ENCODE peak calls at places on chromosomes 5 and 9, in four cellular contexts. One of them, this sample, is unnamed.

GRCh38 chr9:9998491-9999287 is 614.1 kb downstream of the PTPRD start:
- DNase-seq in HAP-1: peak; percentile 35
- DNase-seq in activated naive CD4-positive, alpha-beta T cell: no peak
- DNase-seq in heart left ventricle: no peak
- DNase-seq in this sample: no peak

GRCh38 chr9:26723486-26723885 is 169.1 kb downstream of the CAAP1 start:
- DNase-seq in HAP-1: peak; percentile 91
- DNase-seq in heart left ventricle: no peak
- DNase-seq in activated naive CD4-positive, alpha-beta T cell: no peak
- DNase-seq in this sample: peak; percentile 33

GRCh38 chr9:21510806-21511205 is 28.7 kb upstream of the IFNE start:
- DNase-seq in heart left ventricle: no peak
- DNase-seq in activated naive CD4-positive, alpha-beta T cell: no peak
- DNase-seq in HAP-1: no peak
- DNase-seq in this sample: no peak

GRCh38 chr9:127452481-127453092 is 1.3 kb downstream of the LRSAM1 start:
- DNase-seq in activated naive CD4-positive, alpha-beta T cell: no peak
- DNase-seq in HAP-1: peak; percentile 23
- DNase-seq in heart left ventricle: peak; percentile 80
- DNase-seq in this sample: peak; percentile 73

GRCh38 chr5:180646289-180646962 is 3.0 kb downstream of the FLT4 start:
- DNase-seq in activated naive CD4-positive, alpha-beta T cell: no peak
- DNase-seq in heart left ventricle: peak; percentile 45
- DNase-seq in HAP-1: no peak
- DNase-seq in this sample: no peak

GRCh38 chr5:71703941-71704340 is 15.1 kb upstream of the CARTPT start:
- DNase-seq in activated naive CD4-positive, alpha-beta T cell: no peak
- DNase-seq in HAP-1: no peak
- DNase-seq in heart left ventricle: no peak
- DNase-seq in this sample: no peak

GRCh38 chr9:84296146-84296843 is 44.3 kb downstream of the SLC28A3 start:
- DNase-seq in activated naive CD4-positive, alpha-beta T cell: no peak
- DNase-seq in HAP-1: no peak
- DNase-seq in heart left ventricle: no peak
- DNase-seq in this sample: no peak

GRCh38 chr5:76954383-76954763 is 1.5 kb downstream of the CRHBP start:
- DNase-seq in activated naive CD4-positive, alpha-beta T cell: no peak
- DNase-seq in heart left ventricle: no peak
- DNase-seq in HAP-1: no peak
- DNase-seq in this sample: no peak

GRCh38 chr5:114361724-114362196 is at the start of gene KCNN2:
- DNase-seq in heart left ventricle: peak; percentile 87
- DNase-seq in HAP-1: peak; percentile 88
- DNase-seq in activated naive CD4-positive, alpha-beta T cell: no peak
- DNase-seq in this sample: peak; percentile 96

GRCh38 chr9:83706703-83707517 is 848 bp downstream of the UBQLN1 start:
- DNase-seq in HAP-1: peak; percentile 84
- DNase-seq in activated naive CD4-positive, alpha-beta T cell: peak; percentile 39
- DNase-seq in heart left ventricle: peak; percentile 72
- DNase-seq in this sample: peak; percentile 34

GRCh38 chr5:446864-447263 is 3.9 kb downstream of the EXOC3 start:
- DNase-seq in HAP-1: no peak
- DNase-seq in activated naive CD4-positive, alpha-beta T cell: no peak
- DNase-seq in heart left ventricle: peak; percentile 32
- DNase-seq in this sample: peak; percentile 43

GRCh38 chr9:3435732-3436131 is 90.1 kb downstream of the RFX3 start:
- DNase-seq in HAP-1: no peak
- DNase-seq in heart left ventricle: no peak
- DNase-seq in activated naive CD4-positive, alpha-beta T cell: no peak
- DNase-seq in this sample: no peak